ENCODE peak calls at places on chromosomes 12 and 14, in ten cellular contexts. G is thoracic aorta, Z is tibial artery, L is hepatocyte, C is Peyer's patch, P is foreskin fibroblast, U is IMR-90, E is PC-3, M is GM23338, Y is lower leg skin. Q is an unnamed sample.

GRCh38 chr14:34782031-34782430 is 67.6 kb upstream of the CFL2 start:
- DNase-seq in C (no peak), G (no peak), Z (no peak), L (no peak), P (no peak), Y (no peak), M (no peak), E (no peak), U (no peak), Q (no peak)

GRCh38 chr12:104356231-104357115 is 52.9 kb downstream of the EID3 start:
- DNase-seq in G (no peak), M (no peak), L (no peak), U (peak), E (no peak), P (no peak), Z (no peak), Y (no peak), C (no peak), Q (no peak)

GRCh38 chr12:62758216-62758615 is 176.7 kb downstream of the PPM1H start:
- DNase-seq in L (no peak), M (no peak), Z (no peak), G (no peak), U (peak), Y (no peak), E (peak), P (peak), C (no peak), Q (no peak)

GRCh38 chr14:72736348-72736747 is 157.6 kb downstream of the DPF3 start:
- DNase-seq in Z (no peak), G (no peak), Y (no peak), P (peak), U (peak), C (no peak), M (peak), L (no peak), E (peak), Q (no peak)

GRCh38 chr14:72603639-72604038 is 290.3 kb downstream of the DPF3 start:
- DNase-seq in E (no peak), L (no peak), P (no peak), Z (no peak), Y (no peak), U (no peak), C (no peak), G (no peak), M (no peak), Q (no peak)

GRCh38 chr12:104547239-104547638 is 90.5 kb downstream of the CHST11 start:
- DNase-seq in M (no peak), Y (no peak), U (no peak), G (no peak), C (no peak), Z (no peak), P (no peak), L (no peak), E (no peak), Q (no peak)

GRCh38 chr14:102500190-102500661 is 9.3 kb downstream of the ANKRD9 start:
- DNase-seq in C (no peak), L (peak), M (no peak), E (no peak), U (peak), Y (peak), P (peak), Z (peak), G (no peak), Q (no peak)

GRCh38 chr12:19778822-19779221 is 339.5 kb downstream of the AEBP2 start:
- DNase-seq in Y (no peak), U (no peak), Z (no peak), M (no peak), L (no peak), P (no peak), C (no peak), E (no peak), G (no peak), Q (no peak)

GRCh38 chr12:104213952-104214351 is 1.6 kb upstream of the TXNRD1 start:
- DNase-seq in P (peak), E (peak), L (no peak), U (peak), Z (no peak), G (no peak), C (no peak), M (no peak), Y (no peak), Q (no peak)

GRCh38 chr14:100446572-100446971 is 123.4 kb downstream of the SLC25A47 start:
- DNase-seq in P (no peak), L (no peak), C (no peak), G (no peak), U (no peak), Z (no peak), E (no peak), Y (no peak), M (peak), Q (no peak)

GRCh38 chr14:69611264-69612013 is at the start of gene SUSD6:
- DNase-seq in M (peak), U (peak), G (peak), C (peak), E (peak), L (peak), Y (peak), Z (peak), P (peak), Q (peak)

GRCh38 chr14:100589760-100590469 is 2.7 kb upstream of the BEGAIN start:
- DNase-seq in G (no peak), Y (no peak), M (no peak), C (no peak), P (no peak), E (no peak), U (no peak), Z (no peak), L (no peak), Q (peak)

GRCh38 chr12:120363274-120363855 is 5.6 kb downstream of the MSI1 start:
- DNase-seq in G (no peak), C (no peak), M (peak), L (no peak), Z (no peak), U (no peak), E (no peak), Y (no peak), P (no peak), Q (no peak)

GRCh38 chr12:52584156-52584682 is 10.6 kb upstream of the KRT74 start:
- DNase-seq in M (no peak), E (no peak), L (no peak), C (no peak), U (no peak), P (no peak), G (no peak), Z (peak), Y (no peak), Q (no peak)

GRCh38 chr14:99971929-99972747 is 93.1 kb upstream of the EVL start:
- DNase-seq in M (peak), G (no peak), L (no peak), Y (no peak), C (no peak), Z (no peak), E (no peak), U (peak), P (no peak), Q (no peak)

GRCh38 chr14:69480136-69480535 is 4.4 kb upstream of the PLEKHD1 start:
- DNase-seq in C (no peak), G (no peak), Y (no peak), Z (no peak), M (no peak), P (no peak), E (no peak), L (no peak), U (no peak), Q (no peak)

GRCh38 chr12:119512772-119513497 is 80.6 kb upstream of the TMEM233 start:
- DNase-seq in E (peak), C (no peak), G (no peak), Z (no peak), L (peak), M (peak), P (no peak), Y (no peak), U (no peak), Q (no peak)

GRCh38 chr14:70451874-70452273 is at the start of gene ADAM21:
- DNase-seq in M (no peak), Z (no peak), G (no peak), E (no peak), L (no peak), U (no peak), P (no peak), C (no peak), Y (no peak), Q (no peak)

GRCh38 chr12:5456906-5457305 is 25.0 kb downstream of the NTF3 start:
- DNase-seq in M (peak), P (peak), G (no peak), U (peak), C (no peak), Z (no peak), E (no peak), L (no peak), Y (no peak), Q (no peak)

GRCh38 chr12:109443794-109444193 is 33.3 kb downstream of the KCTD10 start:
- DNase-seq in Z (no peak), U (no peak), L (no peak), C (no peak), G (no peak), Y (no peak), M (no peak), E (no peak), P (no peak), Q (peak)

GRCh38 chr12:104799458-104799857 is 158.6 kb downstream of the SLC41A2 start:
- DNase-seq in G (no peak), M (no peak), U (no peak), P (no peak), Z (no peak), Y (no peak), E (no peak), C (no peak), L (peak), Q (no peak)

GRCh38 chr14:71610797-71611196 is 321.4 kb upstream of the RGS6 start:
- DNase-seq in C (no peak), U (no peak), M (no peak), P (no peak), Z (no peak), G (no peak), E (no peak), L (no peak), Y (no peak), Q (no peak)

GRCh38 chr12:52836042-52836466 is 1.9 kb upstream of the KRT79 start:
- DNase-seq in Y (no peak), C (no peak), M (no peak), U (peak), E (peak), L (no peak), P (peak), G (no peak), Z (no peak), Q (no peak)

GRCh38 chr12:59695379-59695778 is 99.5 kb downstream of the SLC16A7 start:
- DNase-seq in L (no peak), G (no peak), E (peak), P (peak), M (no peak), Y (no peak), U (peak), Z (no peak), C (no peak), Q (no peak)

GRCh38 chr12:13177373-13177772 is 19.2 kb upstream of the EMP1 start:
- DNase-seq in Y (no peak), E (no peak), P (no peak), Z (no peak), G (no peak), M (no peak), C (no peak), L (no peak), U (no peak), Q (no peak)

GRCh38 chr12:132123970-132124765 is 20.0 kb downstream of the DDX51 start:
- DNase-seq in Z (no peak), Y (no peak), E (no peak), M (no peak), U (no peak), P (no peak), L (no peak), G (no peak), C (no peak), Q (no peak)

GRCh38 chr12:78406213-78406612 is 458.4 kb upstream of the SYT1 start:
- DNase-seq in P (no peak), L (no peak), G (no peak), Z (no peak), Y (no peak), U (no peak), E (no peak), M (no peak), C (no peak), Q (no peak)

GRCh38 chr14:30108975-30109700 is 181.5 kb upstream of the PRKD1 start:
- DNase-seq in G (no peak), Z (no peak), M (no peak), E (no peak), L (no peak), C (no peak), U (peak), Y (no peak), P (peak), Q (no peak)

GRCh38 chr14:40674503-40674902 is 932.2 kb upstream of the LRFN5 start:
- DNase-seq in P (no peak), L (no peak), E (no peak), Z (no peak), M (no peak), G (no peak), U (no peak), C (no peak), Y (no peak), Q (no peak)

GRCh38 chr14:90510208-90510607 is 113.4 kb downstream of the CALM1 start:
- DNase-seq in M (peak), G (no peak), U (no peak), Y (peak), P (no peak), Z (no peak), C (no peak), E (peak), L (no peak), Q (peak)

DNA sequence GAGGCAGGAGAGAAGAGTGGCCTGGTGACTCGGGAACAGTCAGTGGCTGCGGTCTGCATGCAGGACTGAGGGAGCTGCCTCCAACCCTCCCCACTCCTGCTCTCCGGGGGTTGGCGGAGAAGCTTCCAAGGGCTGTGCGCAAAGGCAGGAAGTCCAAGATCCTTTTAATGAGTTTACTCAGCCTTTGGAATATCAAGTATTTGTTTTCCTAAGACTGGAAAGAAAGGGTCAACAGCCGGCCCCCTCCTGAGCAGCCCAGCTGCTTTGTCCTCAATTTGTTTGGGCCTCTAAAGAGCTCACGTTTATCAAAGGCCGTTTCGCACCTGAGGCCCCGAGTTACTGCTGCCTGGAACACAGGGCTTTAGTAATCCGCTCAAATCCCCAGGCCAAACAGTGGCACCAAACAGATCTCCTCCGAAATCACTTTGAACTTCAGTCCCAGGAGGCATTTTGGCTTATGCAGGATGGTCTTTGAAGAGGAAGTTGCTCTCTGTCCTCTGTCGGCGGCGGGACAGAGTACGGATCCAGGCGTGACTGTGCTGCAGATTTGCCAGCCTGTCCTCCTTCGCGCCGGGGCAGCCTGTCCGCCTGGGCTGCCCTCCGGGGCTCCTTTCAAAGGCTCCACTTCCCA is 117.2 kb upstream of the FZD10 start:
- DNase-seq in C (no peak), U (no peak), Z (no peak), G (no peak), P (no peak), E (no peak), L (peak), M (peak), Y (no peak), Q (no peak)
- H3K4me3 ChIP-seq in C (no peak), U (no peak), Z (no peak), G (no peak), P (no peak), E (no peak), L (no peak), M (no peak), Y (no peak), Q (no peak)

GRCh38 chr12:9740109-9740750 is 7.3 kb upstream of the CLECL1 start:
- DNase-seq in P (no peak), U (no peak), C (peak), G (no peak), L (no peak), E (no peak), M (no peak), Y (no peak), Z (no peak), Q (no peak)
- H3K4me3 ChIP-seq in P (no peak), U (no peak), C (peak), G (peak), L (no peak), E (no peak), M (peak), Y (no peak), Z (no peak), Q (peak)

GRCh38 chr14:105144666-105145380 is 23.8 kb downstream of the JAG2 start:
- DNase-seq in M (no peak), E (no peak), P (no peak), C (no peak), Y (no peak), G (no peak), L (no peak), Z (peak), U (no peak), Q (peak)

GRCh38 chr14:105145381-105146180 is 23.0 kb downstream of the JAG2 start:
- DNase-seq in U (no peak), C (no peak), Y (no peak), M (no peak), P (no peak), E (no peak), L (no peak), G (no peak), Z (peak), Q (peak)

GRCh38 chr14:105144231-105144665 is 24.3 kb downstream of the JAG2 start:
- DNase-seq in P (no peak), Z (peak), L (no peak), C (no peak), Y (no peak), E (no peak), U (no peak), M (no peak), G (no peak), Q (peak)

GRCh38 chr14:105142651-105143450 is 25.7 kb downstream of the JAG2 start:
- DNase-seq in G (no peak), M (no peak), Y (no peak), Z (peak), C (no peak), U (no peak), P (no peak), L (no peak), E (no peak), Q (peak)

DNA sequence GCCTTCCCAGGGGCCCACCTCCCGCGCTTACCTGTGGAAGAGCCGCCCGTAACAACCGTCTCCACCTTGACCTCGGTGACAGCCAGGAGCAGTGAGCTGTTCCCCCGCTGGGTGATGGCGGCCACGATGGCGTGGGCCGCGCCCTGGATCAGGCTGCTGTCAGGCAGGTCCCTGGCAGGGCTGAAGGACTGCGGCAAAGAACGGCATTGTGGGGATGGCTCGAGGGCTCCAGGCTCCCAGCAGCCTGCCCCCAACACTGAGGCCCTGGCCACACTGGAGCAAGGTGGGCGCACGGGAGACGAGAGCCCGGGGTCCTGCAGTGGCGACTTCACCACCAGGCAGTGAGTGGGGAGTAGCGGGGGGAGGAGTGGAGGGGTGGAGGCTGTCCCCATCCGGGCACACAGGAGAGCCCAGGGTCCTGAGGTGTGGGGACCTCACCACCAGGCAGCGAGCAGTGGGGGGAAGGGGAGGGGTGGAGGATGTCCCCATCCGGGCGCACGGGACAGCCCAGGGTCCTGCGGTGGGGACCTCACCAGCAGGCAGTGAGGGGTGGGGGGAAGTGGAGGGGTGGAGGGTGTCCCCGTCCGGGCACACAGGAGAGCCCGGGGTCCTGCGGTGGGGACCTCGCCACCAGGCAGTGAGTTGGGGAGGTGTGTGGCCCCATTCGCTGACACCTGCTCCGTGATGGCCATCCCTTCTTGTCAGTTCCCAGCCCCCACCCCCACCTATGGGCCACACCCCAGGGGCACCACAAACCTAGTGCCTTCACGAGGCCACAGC is 24.9 kb downstream of the JAG2 start:
- DNase-seq in L (no peak), U (no peak), E (no peak), M (no peak), G (no peak), C (no peak), Y (no peak), P (no peak), Z (peak), Q (peak)
- H3K4me3 ChIP-seq in L (no peak), U (no peak), E (no peak), M (no peak), G (no peak), C (no peak), Y (no peak), P (no peak), Z (no peak), Q (no peak)

GRCh38 chr14:105061428-105062047 is 3.7 kb downstream of the GPR132 start:
- DNase-seq in Y (no peak), P (no peak), G (no peak), M (no peak), L (peak), E (no peak), Z (peak), C (peak), U (no peak), Q (peak)
- H3K4me3 ChIP-seq in Y (no peak), P (no peak), G (peak), M (no peak), L (no peak), E (no peak), Z (no peak), C (peak), U (no peak), Q (no peak)

GRCh38 chr12:68264864-68265256 is 11.5 kb upstream of the IL22 start:
- DNase-seq in C (no peak), G (no peak), M (no peak), Z (no peak), P (no peak), L (no peak), Y (no peak), E (no peak), U (peak), Q (no peak)
- H3K4me3 ChIP-seq in C (no peak), G (no peak), M (no peak), Z (no peak), P (no peak), L (no peak), Y (no peak), E (no peak), U (no peak), Q (no peak)

DNA sequence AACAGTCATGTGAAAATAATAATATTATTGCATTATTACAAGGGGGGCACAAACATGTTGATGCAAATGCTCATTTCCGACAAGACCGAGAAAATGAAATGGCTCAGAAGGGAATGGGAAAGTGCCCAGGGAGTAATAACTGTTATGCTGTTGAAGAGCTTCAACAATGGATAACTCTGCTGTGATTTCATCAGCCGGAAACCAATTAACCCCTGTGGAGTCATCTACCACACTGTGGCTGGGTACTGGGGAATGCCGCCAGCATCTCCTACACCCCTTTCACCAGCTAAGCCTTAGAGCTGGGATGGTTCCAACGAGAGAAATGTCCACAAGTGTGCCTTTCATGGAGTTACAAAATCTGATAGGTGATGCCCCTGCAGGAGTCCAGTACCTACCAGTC is 509.4 kb upstream of the CCDC196 start:
- DNase-seq in P (no peak), G (no peak), Y (no peak), E (no peak), M (no peak), U (no peak), C (no peak), L (no peak), Z (no peak), Q (no peak)
- H3K4me3 ChIP-seq in P (no peak), G (no peak), Y (no peak), E (no peak), M (no peak), U (no peak), C (no peak), L (no peak), Z (no peak), Q (no peak)